ENCODE peak calls at places on chromosomes 16 and 17, in four cellular contexts. I is cardiac muscle cell, Q is right atrium auricular region, C is ascending aorta. Y is an unnamed sample. For H3K36me3 and H3K4me1, the result is how much of the 10 kb centered on the place peaks cover.

GRCh38 chr17:57832711-57833596 is 16.9 kb downstream of the MRPS23 start:
- DNase-seq in C (no peak), Q (peak), I (peak), Y (peak)

GRCh38 chr17:50259484-50260324 is 14.6 kb upstream of the TMEM92 start:
- DNase-seq in I (no peak), C (no peak), Q (peak), Y (no peak)

GRCh38 chr16:84940670-84941551 is 70.4 kb downstream of the ZDHHC7 start:
- DNase-seq in C (no peak), I (peak), Q (no peak), Y (no peak)

GRCh38 chr16:80347900-80348299 is 192.9 kb upstream of the DYNLRB2 start:
- DNase-seq in Q (peak), I (no peak), C (no peak), Y (no peak)

GRCh38 chr16:57422026-57422944 is 17.7 kb downstream of the CCL17 start:
- DNase-seq in Q (no peak), C (no peak), I (peak), Y (no peak)

GRCh38 chr16:9256196-9256595 is 164.8 kb downstream of the HAPSTR1 start:
- DNase-seq in I (no peak), C (no peak), Q (no peak), Y (no peak)

GRCh38 chr17:8384801-8385335 is 1.9 kb upstream of the RPL26 start:
- DNase-seq in C (no peak), I (peak), Q (no peak), Y (no peak)

GRCh38 chr16:3480901-3481695 is 14.2 kb downstream of the C16orf90 start:
- DNase-seq in Q (no peak), C (no peak), I (no peak), Y (no peak)

GRCh38 chr17:10192963-10193362 is 5.4 kb downstream of the GAS7 start:
- DNase-seq in Q (no peak), I (peak), C (no peak), Y (no peak)

GRCh38 chr17:7060165-7060890 is 16.4 kb upstream of the SLC16A11 start:
- DNase-seq in C (no peak), I (peak), Q (no peak), Y (no peak)

GRCh38 chr16:89909777-89910716 is 8.6 kb upstream of the MC1R start:
- DNase-seq in C (no peak), I (peak), Q (peak), Y (no peak)
- TF ChIP-seq CTCF in C (peak), I (peak), Q (peak), Y (peak)

DNA sequence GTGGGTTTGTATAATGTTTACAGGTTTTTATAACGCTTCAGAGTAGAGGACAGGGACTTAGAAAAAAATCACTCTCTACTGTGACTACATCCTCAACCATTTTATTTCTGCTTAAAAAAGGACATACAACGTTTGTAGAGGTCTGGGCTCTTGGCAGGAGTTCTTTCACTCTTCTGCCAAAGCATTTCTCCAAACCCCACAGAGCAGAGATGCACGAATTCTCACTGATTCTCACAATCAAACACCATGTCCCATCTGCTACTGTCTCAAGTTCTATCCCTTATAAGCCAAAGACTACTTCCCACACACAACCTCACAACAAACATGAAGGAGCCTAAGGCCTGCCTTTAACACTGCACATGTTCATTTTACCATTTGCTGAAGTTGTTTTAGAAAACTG is 7.0 kb upstream of the ANKFY1 start:
- DNase-seq in Q (no peak), I (no peak), C (no peak), Y (no peak)
- H3K36me3 ChIP-seq in Q (under half), I (under half), C (under half), Y (under half)

GRCh38 chr16:12545292-12545610 is 258.4 kb downstream of the CPPED1 start:
- DNase-seq in C (no peak), Q (no peak), I (no peak), Y (no peak)

GRCh38 chr16:12547608-12547922 is 256.1 kb downstream of the CPPED1 start:
- DNase-seq in C (no peak), I (no peak), Q (no peak), Y (no peak)

GRCh38 chr16:12546918-12547607 is 256.6 kb downstream of the CPPED1 start:
- DNase-seq in I (no peak), C (no peak), Q (no peak), Y (no peak)

GRCh38 chr16:12544477-12545291 is 259.0 kb downstream of the CPPED1 start:
- DNase-seq in I (no peak), C (no peak), Q (no peak), Y (no peak)

GRCh38 chr16:12545792-12546342 is 257.8 kb downstream of the CPPED1 start:
- DNase-seq in C (no peak), I (no peak), Q (no peak), Y (no peak)
- H3K4me1 ChIP-seq in C (under half), I (under half), Q (under half), Y (under half)

GRCh38 chr17:68288804-68289203 is 2.1 kb downstream of the SLC16A6 start:
- DNase-seq in C (no peak), Q (no peak), I (no peak), Y (no peak)
- TF ChIP-seq CTCF in C (no peak), Q (no peak), I (no peak), Y (no peak)

GRCh38 chr16:68070811-68071546 is 14.2 kb upstream of the NFATC3 start:
- DNase-seq in C (no peak), I (no peak), Q (no peak), Y (no peak)
- H3K36me3 ChIP-seq in C (under half), I (under half), Q (under half), Y (under half)

GRCh38 chr17:82295472-82295814 is 21.9 kb upstream of the CSNK1D start:
- DNase-seq in C (no peak), I (no peak), Q (no peak), Y (no peak)
- H3K4me1 ChIP-seq in C (under half), I (under half), Q (under half), Y (under half)

DNA sequence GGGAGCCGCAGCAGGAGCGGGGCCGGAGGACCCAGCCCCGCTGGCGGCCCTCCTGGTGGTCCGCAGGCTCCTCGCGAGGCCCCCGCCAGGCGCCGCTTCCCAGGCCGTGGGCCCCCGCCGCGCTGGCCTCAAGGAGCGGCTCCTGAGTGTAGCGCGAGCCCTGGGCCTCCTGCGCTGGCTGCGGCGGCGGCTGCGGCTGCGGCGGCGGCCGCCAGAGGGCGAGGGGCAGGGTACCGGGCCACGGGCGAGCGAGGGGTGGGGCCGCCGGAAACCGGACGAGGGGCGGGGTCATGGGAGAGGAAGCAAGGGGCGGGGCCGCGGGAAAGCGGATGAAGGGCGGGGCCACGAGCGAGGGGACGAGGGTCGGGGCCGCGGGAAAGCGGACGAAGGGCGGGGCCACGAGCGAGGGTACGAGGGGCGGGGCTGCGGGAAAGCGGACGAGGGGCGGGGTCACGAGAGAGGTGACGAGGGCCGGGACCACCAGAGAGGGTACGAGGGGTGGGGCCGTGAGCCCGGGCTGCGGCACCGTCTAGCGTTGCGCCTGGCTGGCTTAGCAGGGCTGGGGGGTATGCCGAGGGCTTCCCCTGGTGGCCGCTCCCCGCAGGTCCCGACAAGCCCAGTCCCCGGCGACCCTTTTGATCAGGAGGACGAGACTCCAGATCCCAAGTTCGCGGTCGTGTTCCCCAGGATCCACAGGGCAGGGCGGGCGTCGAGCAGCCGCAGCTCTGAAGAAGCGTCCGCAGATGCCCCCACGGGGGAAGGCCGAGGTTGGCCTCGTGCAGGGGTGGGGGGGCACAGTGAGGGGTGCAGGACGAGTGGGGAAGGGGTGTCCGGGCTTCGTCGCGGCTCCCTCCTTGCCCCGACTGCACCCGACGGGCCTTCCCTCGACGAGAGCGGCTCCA is 1.7 kb downstream of the MYO15B start:
- DNase-seq in Q (peak), C (peak), I (peak), Y (peak)
- TF ChIP-seq CTCF in Q (peak), C (peak), I (peak), Y (peak)

Y was measured in thoracic aorta.